ENCODE peak calls at places on chromosome 18, in four cellular contexts. C is OCI-LY7, T is neural progenitor cell, F is astrocyte. Q is an unnamed sample.

GRCh38 chr18:2112435-2113045 is 458.8 kb downstream of the METTL4 start:
- DNase-seq in C (no peak), T (no peak), F (peak; percentile 26), Q (no peak)

GRCh38 chr18:22311301-22311700 is 106.4 kb downstream of the CTAGE1 start:
- DNase-seq in C (no peak), T (no peak), F (peak; percentile 75), Q (no peak)

GRCh38 chr18:697771-698170 is 14.7 kb downstream of the ENOSF1 start:
- DNase-seq in C (no peak), T (no peak), F (no peak), Q (peak; percentile 43)

GRCh38 chr18:8615397-8616025 is 6.3 kb downstream of the RAB12 start:
- DNase-seq in C (no peak), T (no peak), F (peak; percentile 95), Q (no peak)

GRCh38 chr18:47075098-47075883 is 39.9 kb upstream of the ELOA2 start:
- DNase-seq in C (no peak), T (no peak), F (peak; percentile 5), Q (peak; percentile 47)

GRCh38 chr18:79756826-79757225 is 40.9 kb upstream of the KCNG2 start:
- DNase-seq in C (no peak), T (no peak), F (no peak), Q (no peak)

GRCh38 chr18:22550366-22550765 is 132.7 kb upstream of the CTAGE1 start:
- DNase-seq in C (no peak), T (no peak), F (peak; percentile 58), Q (no peak)

GRCh38 chr18:11887305-11888262 is 20.5 kb downstream of the MPPE1 start:
- DNase-seq in C (no peak), T (no peak), F (peak; percentile 73), Q (no peak)

GRCh38 chr18:6022840-6023239 is 127.5 kb upstream of the TMEM200C start:
- DNase-seq in C (no peak), T (peak; percentile 89), F (peak; percentile 79), Q (peak; percentile 47)

GRCh38 chr18:43303376-43303775 is 26.1 kb upstream of the SYT4 start:
- DNase-seq in C (no peak), T (no peak), F (no peak), Q (no peak)

GRCh38 chr18:44716697-44717163 is 36.0 kb downstream of the SETBP1 start:
- DNase-seq in C (no peak), T (no peak), F (no peak), Q (no peak)

GRCh38 chr18:5600376-5601071 is 56.7 kb upstream of the EPB41L3 start:
- DNase-seq in C (peak; percentile 1), T (peak; percentile 28), F (peak; percentile 3), Q (no peak)

GRCh38 chr18:58208207-58208944 is 164.3 kb downstream of the NEDD4L start:
- DNase-seq in C (no peak), T (no peak), F (peak; percentile 37), Q (no peak)

GRCh38 chr18:3898866-3899613 is 449.1 kb downstream of the TGIF1 start:
- DNase-seq in C (no peak), T (no peak), F (no peak), Q (no peak)

GRCh38 chr18:74994502-74995403 is 214.2 kb downstream of the PTGR3 start:
- DNase-seq in C (no peak), T (no peak), F (peak; percentile 25), Q (no peak)

GRCh38 chr18:42363446-42363845 is 408.4 kb downstream of the PIK3C3 start:
- DNase-seq in C (no peak), T (no peak), F (no peak), Q (no peak)

GRCh38 chr18:61545281-61546245 is 212.3 kb downstream of the CDH20 start:
- DNase-seq in C (no peak), T (no peak), F (no peak), Q (no peak)

GRCh38 chr18:34223164-34223892 is 1.4 kb downstream of the NOL4 start:
- DNase-seq in C (no peak), T (peak; percentile 65), F (peak; percentile 2), Q (peak; percentile 76)

GRCh38 chr18:45291616-45292612 is 323.4 kb upstream of the SLC14A2 start:
- DNase-seq in C (no peak), T (peak; percentile 35), F (peak; percentile 88), Q (no peak)

GRCh38 chr18:57437782-57438668 is 2.9 kb downstream of the ONECUT2 start:
- DNase-seq in C (no peak), T (peak; percentile 97), F (peak; percentile 26), Q (peak; percentile 92)

GRCh38 chr18:21167641-21168372 is 56.2 kb upstream of the ROCK1 start:
- DNase-seq in C (no peak), T (peak; percentile 35), F (peak; percentile 12), Q (peak; percentile 76)

GRCh38 chr18:3368193-3368592 is 81.8 kb upstream of the TGIF1 start:
- DNase-seq in C (no peak), T (no peak), F (peak; percentile 88), Q (no peak)

GRCh38 chr18:36412778-36413177 is 115.3 kb downstream of the FHOD3 start:
- DNase-seq in C (no peak), T (peak; percentile 36), F (no peak), Q (peak; percentile 58)

GRCh38 chr18:36386150-36386920 is 88.8 kb downstream of the FHOD3 start:
- DNase-seq in C (no peak), T (no peak), F (no peak), Q (no peak)

GRCh38 chr18:45684341-45685115 is 39.5 kb upstream of the SLC14A1 start:
- DNase-seq in C (no peak), T (no peak), F (peak; percentile 20), Q (no peak)

GRCh38 chr18:44051088-44051487 is 629.6 kb upstream of the SETBP1 start:
- DNase-seq in C (no peak), T (peak; percentile 36), F (no peak), Q (no peak)

GRCh38 chr18:70491734-70492348 is 203.0 kb downstream of the SOCS6 start:
- DNase-seq in C (peak; percentile 24), T (peak; percentile 81), F (peak; percentile 6), Q (peak; percentile 69)

GRCh38 chr18:7635948-7636347 is 68.8 kb downstream of the PTPRM start:
- DNase-seq in C (no peak), T (no peak), F (no peak), Q (no peak)

GRCh38 chr18:69787825-69788547 is 159.7 kb downstream of the CD226 start:
- DNase-seq in C (no peak), T (no peak), F (peak; percentile 91), Q (no peak)

GRCh38 chr18:78742346-78742745 is 237.3 kb upstream of the SALL3 start:
- DNase-seq in C (no peak), T (no peak), F (no peak), Q (peak; percentile 20)

GRCh38 chr18:76275913-76276312 is 219.1 kb downstream of the ZNF516 start:
- DNase-seq in C (peak; percentile 50), T (no peak), F (no peak), Q (no peak)

GRCh38 chr18:31661965-31662364 is 22.4 kb downstream of the B4GALT6 start:
- DNase-seq in C (no peak), T (no peak), F (peak; percentile 91), Q (no peak)

GRCh38 chr18:59516356-59517155 is 157.5 kb upstream of the LMAN1 start:
- DNase-seq in C (no peak), T (peak; percentile 18), F (peak; percentile 76), Q (no peak)

GRCh38 chr18:50038448-50038847 is 156.5 kb downstream of the MYO5B start:
- DNase-seq in C (no peak), T (no peak), F (no peak), Q (no peak)

GRCh38 chr18:50397023-50397422 is 22.2 kb downstream of the SKA1 start:
- DNase-seq in C (no peak), T (no peak), F (no peak), Q (no peak)

GRCh38 chr18:10099539-10100140 is 185.8 kb downstream of the VAPA start:
- DNase-seq in C (no peak), T (no peak), F (no peak), Q (no peak)

GRCh38 chr18:2692508-2692907 is 37.0 kb downstream of the SMCHD1 start:
- DNase-seq in C (no peak), T (no peak), F (no peak), Q (no peak)

GRCh38 chr18:48946329-48946835 is 4.4 kb downstream of the SMAD7 start:
- DNase-seq in C (no peak), T (no peak), F (peak; percentile 89), Q (no peak)

GRCh38 chr18:48947102-48947501 is 3.7 kb downstream of the SMAD7 start:
- DNase-seq in C (no peak), T (no peak), F (no peak), Q (no peak)

GRCh38 chr18:48948112-48949050 is 2.4 kb downstream of the SMAD7 start:
- DNase-seq in C (peak; percentile 60), T (peak; percentile 88), F (peak; percentile 73), Q (peak; percentile 37)

GRCh38 chr18:48949051-48949605 is 1.6 kb downstream of the SMAD7 start:
- DNase-seq in C (no peak), T (peak; percentile 47), F (no peak), Q (no peak)

GRCh38 chr18:48947583-48947982 is 3.2 kb downstream of the SMAD7 start:
- DNase-seq in C (no peak), T (no peak), F (no peak), Q (peak; percentile 22)
- H4K20me1 ChIP-seq in C (peaks cover 16% of the 10 kb centered on the region), T (peaks cover 36% of the 10 kb centered on the region), F (peaks cover 85% of the 10 kb centered on the region), Q (no peaks in the 10 kb centered on the region)

DNA sequence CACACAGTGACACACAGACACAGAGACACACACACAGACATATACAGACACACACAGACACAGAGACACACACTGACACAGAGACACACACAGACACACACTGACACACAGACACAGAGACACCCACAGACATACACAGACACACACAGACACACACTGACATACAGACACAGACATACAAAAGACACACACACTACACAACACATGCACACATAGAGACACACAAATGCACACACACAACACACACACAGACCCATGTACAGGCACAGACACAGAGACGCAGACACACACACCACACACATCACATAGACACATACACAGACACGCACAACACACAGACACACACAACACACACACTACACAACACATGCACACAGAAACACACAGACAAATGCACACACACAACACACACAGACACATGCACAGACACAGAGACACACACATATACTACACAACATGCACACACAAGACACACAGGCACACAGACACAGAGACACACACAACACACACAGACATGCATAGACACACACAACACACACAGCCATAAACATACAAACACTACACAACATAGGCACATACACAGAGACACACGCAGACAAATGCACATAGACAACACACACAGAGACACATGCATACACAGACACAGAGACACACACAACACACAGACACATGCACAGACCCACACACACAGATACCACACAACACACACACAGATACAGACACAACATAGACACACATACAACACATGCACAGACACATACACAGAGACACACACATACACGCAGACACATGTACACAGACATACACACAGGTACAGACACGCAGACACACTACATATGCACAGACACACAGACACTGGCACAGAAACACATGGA is 120.5 kb downstream of the BCL2 start:
- DNase-seq in C (no peak), T (no peak), F (no peak), Q (no peak)
- H4K20me1 ChIP-seq in C (no peaks in the 10 kb centered on the region), T (no peaks in the 10 kb centered on the region), F (peaks cover 14% of the 10 kb centered on the region), Q (no peaks in the 10 kb centered on the region)

GRCh38 chr18:55269632-55270031 is 310.4 kb upstream of the CCDC68 start:
- DNase-seq in C (no peak), T (no peak), F (no peak), Q (no peak)
- H4K20me1 ChIP-seq in C (no peaks in the 10 kb centered on the region), T (peaks cover 2% of the 10 kb centered on the region), F (no peaks in the 10 kb centered on the region), Q (no peaks in the 10 kb centered on the region)

DNA sequence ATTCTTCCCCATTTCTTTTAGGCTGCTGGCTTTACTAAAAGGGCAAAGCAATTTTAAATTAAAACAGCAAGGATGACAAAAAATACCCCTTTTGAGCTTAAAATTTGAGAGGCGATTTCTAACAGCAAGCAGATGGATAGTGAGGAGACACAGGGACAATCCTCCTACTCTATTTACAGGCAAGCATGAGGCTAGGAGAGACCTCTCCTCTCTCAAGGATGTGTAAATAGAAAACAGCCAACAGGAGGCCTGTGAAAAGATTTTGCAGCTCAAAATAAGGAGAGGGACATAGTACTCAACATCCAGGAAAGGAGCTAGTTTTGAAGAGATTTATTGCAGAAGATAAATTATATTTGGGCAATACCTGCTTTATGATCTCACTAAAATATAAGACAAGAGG is 53.8 kb downstream of the LINC00305 start:
- DNase-seq in C (no peak), T (peak; percentile 2), F (no peak), Q (no peak)
- H4K20me1 ChIP-seq in C (no peaks in the 10 kb centered on the region), T (no peaks in the 10 kb centered on the region), F (no peaks in the 10 kb centered on the region), Q (no peaks in the 10 kb centered on the region)